ENCODE peak calls at places on chromosomes 5 and 9, in ten cellular contexts. M, Q, R, F, Z, A, S, X, C and H are unnamed samples.

GRCh38 chr5:175590471-175590881 is 67.4 kb upstream of the HRH2 start:
- DNase-seq in S (no peak), X (no peak), F (no peak), A (no peak), R (peak), M (no peak), Q (no peak), Z (peak), C (peak), H (no peak)

GRCh38 chr5:14942212-14942611 is 70.6 kb upstream of the ANKH start:
- DNase-seq in M (no peak), Z (peak), A (no peak), F (no peak), S (no peak), C (no peak), R (no peak), Q (no peak), X (no peak), H (no peak)

GRCh38 chr9:113387560-113388230 is 10.9 kb upstream of the HDHD3 start:
- DNase-seq in Z (no peak), X (no peak), S (no peak), Q (no peak), F (no peak), M (no peak), C (no peak), A (no peak), R (no peak), H (peak)

GRCh38 chr9:113602126-113603119 is 138.9 kb downstream of the RGS3 start:
- DNase-seq in Z (peak), S (peak), C (peak), M (no peak), Q (no peak), X (no peak), F (no peak), A (peak), R (peak), H (no peak)

GRCh38 chr9:131552030-131552429 is 6.7 kb downstream of the PRRT1B start:
- DNase-seq in R (no peak), F (no peak), S (no peak), C (no peak), M (no peak), Q (no peak), X (no peak), Z (no peak), A (no peak), H (no peak)

GRCh38 chr5:72767289-72768010 is 49.0 kb upstream of the TNPO1 start:
- DNase-seq in M (no peak), A (no peak), C (peak), F (no peak), Q (no peak), S (no peak), X (no peak), R (no peak), Z (no peak), H (no peak)

GRCh38 chr5:168177831-168178450 is 113.5 kb upstream of the WWC1 start:
- DNase-seq in F (no peak), R (no peak), M (no peak), Q (no peak), Z (no peak), A (no peak), X (no peak), S (no peak), C (no peak), H (no peak)

GRCh38 chr5:79436224-79436623 is 77.7 kb downstream of the HOMER1 start:
- DNase-seq in Q (no peak), X (no peak), R (peak), C (peak), F (no peak), Z (peak), M (no peak), S (no peak), A (no peak), H (no peak)

GRCh38 chr9:137972355-137972987 is 94.9 kb downstream of the CACNA1B start:
- DNase-seq in Z (no peak), X (no peak), R (no peak), C (no peak), Q (peak), S (no peak), M (no peak), A (no peak), F (no peak), H (no peak)

GRCh38 chr5:176675676-176676360 is 28.5 kb downstream of the TSPAN17 start:
- DNase-seq in Q (no peak), M (no peak), C (peak), Z (no peak), R (peak), S (no peak), A (no peak), X (no peak), F (no peak), H (no peak)

GRCh38 chr5:39394946-39395345 is 29.8 kb downstream of the DAB2 start:
- DNase-seq in Q (no peak), M (no peak), Z (peak), S (no peak), F (no peak), C (peak), A (no peak), X (no peak), R (peak), H (no peak)

GRCh38 chr5:53616939-53617549 is 56.6 kb downstream of the NDUFS4 start:
- DNase-seq in C (peak), A (no peak), M (no peak), S (no peak), X (no peak), F (no peak), Z (no peak), R (no peak), Q (no peak), H (no peak)

GRCh38 chr5:80125962-80126480 is 90.9 kb downstream of the THBS4 start:
- DNase-seq in X (no peak), Q (no peak), M (no peak), C (peak), S (no peak), R (peak), F (no peak), Z (peak), A (no peak), H (no peak)

GRCh38 chr5:145479271-145479670 is 355.9 kb downstream of the PRELID2 start:
- DNase-seq in S (no peak), R (peak), F (no peak), M (no peak), A (no peak), Q (no peak), C (peak), X (no peak), Z (no peak), H (no peak)

GRCh38 chr5:100430268-100430900 is 104.8 kb upstream of the FAM174A start:
- DNase-seq in R (peak), C (peak), S (no peak), F (peak), Q (no peak), Z (peak), X (peak), M (peak), A (no peak), H (peak)

GRCh38 chr5:7394889-7395431 is 978 bp upstream of the ADCY2 start:
- DNase-seq in M (no peak), Z (no peak), R (no peak), Q (no peak), C (no peak), A (no peak), S (peak), F (no peak), X (no peak), H (peak)

GRCh38 chr9:134229466-134230091 is 65.2 kb upstream of the RNU6ATAC start:
- DNase-seq in F (no peak), S (no peak), X (no peak), Z (no peak), M (no peak), R (no peak), Q (no peak), A (no peak), C (no peak), H (no peak)

GRCh38 chr9:95268681-95269080 is 48.8 kb downstream of the FANCC start:
- DNase-seq in A (no peak), S (no peak), X (no peak), R (peak), Q (no peak), Z (peak), C (peak), F (no peak), M (no peak), H (no peak)

GRCh38 chr5:3339798-3340115 is 255.9 kb upstream of the IRX1 start:
- DNase-seq in C (no peak), Z (no peak), F (no peak), M (no peak), X (no peak), Q (no peak), S (no peak), R (no peak), A (no peak), H (no peak)

GRCh38 chr5:149775785-149776184 is 45.7 kb downstream of the PPARGC1B start:
- DNase-seq in C (no peak), Q (no peak), Z (no peak), A (no peak), S (no peak), M (no peak), F (no peak), X (no peak), R (peak), H (no peak)

GRCh38 chr9:34072410-34072809 is 23.7 kb upstream of the UBAP2 start:
- DNase-seq in A (no peak), S (no peak), Z (no peak), X (no peak), R (no peak), Q (peak), F (no peak), M (no peak), C (no peak), H (no peak)

GRCh38 chr9:121744002-121744686 is 92.7 kb downstream of the DAB2IP start:
- DNase-seq in F (no peak), Q (no peak), M (no peak), R (peak), C (peak), Z (no peak), A (no peak), S (no peak), X (peak), H (no peak)

GRCh38 chr5:36854402-36855140 is 22.0 kb upstream of the NIPBL start:
- DNase-seq in M (no peak), A (no peak), Q (no peak), R (no peak), F (no peak), X (no peak), S (no peak), C (no peak), Z (no peak), H (no peak)

GRCh38 chr5:141484499-141485304 is at the start of gene PCDHGC4:
- DNase-seq in M (no peak), Q (no peak), X (peak), F (no peak), C (no peak), R (no peak), Z (no peak), S (no peak), A (no peak), H (peak)

GRCh38 chr5:72556351-72557146 is 49.3 kb upstream of the ZNF366 start:
- DNase-seq in X (peak), Q (peak), S (peak), Z (peak), R (peak), M (peak), C (peak), A (no peak), F (no peak), H (peak)

GRCh38 chr5:56247596-56247995 is 14.5 kb upstream of the ANKRD55 start:
- DNase-seq in Q (no peak), Z (peak), A (no peak), S (no peak), C (peak), X (no peak), M (no peak), F (no peak), R (no peak), H (no peak)

GRCh38 chr9:37380570-37380969 is 41.9 kb upstream of the GRHPR start:
- DNase-seq in X (no peak), C (no peak), M (no peak), S (no peak), F (no peak), R (no peak), Q (no peak), A (no peak), Z (no peak), H (no peak)

GRCh38 chr9:127066775-127067111 is 55.7 kb downstream of the ANGPTL2 start:
- DNase-seq in R (no peak), Z (no peak), F (no peak), X (no peak), S (no peak), Q (no peak), A (no peak), C (peak), M (no peak), H (no peak)

GRCh38 chr5:145912594-145912993 is 23.8 kb upstream of the SH3RF2 start:
- DNase-seq in A (no peak), F (no peak), C (no peak), S (no peak), R (no peak), M (no peak), Z (no peak), X (no peak), Q (no peak), H (no peak)

GRCh38 chr5:58849995-58850667 is 267.3 kb downstream of the RAB3C start:
- DNase-seq in R (peak), X (peak), F (no peak), A (no peak), M (no peak), S (no peak), Z (peak), Q (peak), C (peak), H (peak)

GRCh38 chr5:34007116-34007674 is 655 bp downstream of the AMACR start:
- DNase-seq in X (peak), R (no peak), S (no peak), Q (no peak), F (no peak), A (no peak), Z (no peak), M (no peak), C (peak), H (no peak)

GRCh38 chr5:96157841-96158291 is 196.2 kb upstream of the ELL2 start:
- DNase-seq in S (no peak), A (no peak), C (no peak), F (no peak), Z (no peak), M (no peak), X (no peak), Q (no peak), R (no peak), H (no peak)

GRCh38 chr5:96384353-96384752 is 48.7 kb downstream of the PCSK1 start:
- DNase-seq in C (peak), A (no peak), M (no peak), F (no peak), S (no peak), X (peak), R (peak), Z (peak), Q (no peak), H (no peak)

GRCh38 chr5:142492781-142493281 is 168.0 kb upstream of the SPRY4 start:
- DNase-seq in Q (no peak), M (no peak), Z (no peak), S (no peak), C (peak), R (no peak), X (no peak), F (no peak), A (no peak), H (no peak)

GRCh38 chr5:139094154-139095131 is 103.7 kb downstream of the SIL1 start:
- DNase-seq in C (no peak), Z (no peak), S (no peak), F (no peak), Q (no peak), A (no peak), X (no peak), M (no peak), R (no peak), H (no peak)

GRCh38 chr5:104903941-104904340 is 1341.4 kb upstream of the NUDT12 start:
- DNase-seq in Z (no peak), X (no peak), S (no peak), C (no peak), F (no peak), Q (no peak), A (no peak), M (no peak), R (no peak), H (no peak)

GRCh38 chr5:164059471-164059870 is 554.1 kb downstream of the MAT2B start:
- DNase-seq in Z (no peak), S (no peak), Q (no peak), X (no peak), F (no peak), A (no peak), M (no peak), C (no peak), R (no peak), H (no peak)

GRCh38 chr5:177189416-177189815 is 55.8 kb downstream of the NSD1 start:
- DNase-seq in Z (no peak), A (no peak), F (no peak), Q (no peak), S (no peak), M (no peak), R (peak), X (no peak), C (no peak), H (no peak)